ENCODE peak calls at places on chromosomes 1 and 21, in eight cellular contexts. P is MM.1S, H is neural progenitor cell, Y is H9, R is IMR-90, D is astrocyte, A is H1, K is Karpas-422. F is an unnamed sample.

GRCh38 chr1:53165408-53165961 is 23.0 kb upstream of the SLC1A7 start:
- DNase-seq in A (no peak), D (no peak), K (no peak), P (no peak), H (no peak), Y (no peak), R (no peak), F (no peak)

GRCh38 chr1:150875197-150876110 is 945 bp downstream of the ARNT start:
- DNase-seq in Y (no peak), K (no peak), D (no peak), A (no peak), R (no peak), H (no peak), P (no peak), F (no peak)

GRCh38 chr1:27725374-27726172 is at the start of gene FAM76A:
- DNase-seq in R (peak; percentile 99), D (peak; percentile 95), A (peak; percentile 99), K (peak; percentile 100), P (peak; percentile 99), H (peak; percentile 100), Y (peak; percentile 99), F (peak; percentile 99)

GRCh38 chr1:119631433-119632102 is 16.5 kb downstream of the ZNF697 start:
- DNase-seq in D (peak; percentile 68), H (peak; percentile 18), K (no peak), P (no peak), A (no peak), Y (peak; percentile 68), R (peak; percentile 72), F (peak; percentile 42)

GRCh38 chr1:20279507-20279906 is 11.2 kb upstream of the VWA5B1 start:
- DNase-seq in H (no peak), P (no peak), K (no peak), D (peak; percentile 83), A (no peak), R (peak; percentile 60), Y (no peak), F (peak; percentile 64)

GRCh38 chr1:26539722-26540121 is 10.2 kb downstream of the RPS6KA1 start:
- DNase-seq in A (no peak), H (no peak), K (no peak), P (no peak), Y (peak; percentile 24), R (peak; percentile 32), D (no peak), F (no peak)

GRCh38 chr1:59718064-59718988 is 96.4 kb upstream of the HOOK1 start:
- DNase-seq in H (peak; percentile 31), P (peak; percentile 15), D (no peak), Y (no peak), K (peak; percentile 61), A (no peak), R (no peak), F (peak; percentile 75)

GRCh38 chr1:59061876-59062275 is 235.0 kb upstream of the FGGY start:
- DNase-seq in D (peak; percentile 90), A (no peak), Y (no peak), H (no peak), P (no peak), R (peak; percentile 90), K (no peak), F (peak; percentile 46)

GRCh38 chr1:5599541-5599940 is 392.7 kb downstream of the NPHP4 start:
- DNase-seq in H (no peak), Y (peak; percentile 17), P (no peak), A (no peak), D (no peak), R (no peak), K (no peak), F (no peak)

DNA sequence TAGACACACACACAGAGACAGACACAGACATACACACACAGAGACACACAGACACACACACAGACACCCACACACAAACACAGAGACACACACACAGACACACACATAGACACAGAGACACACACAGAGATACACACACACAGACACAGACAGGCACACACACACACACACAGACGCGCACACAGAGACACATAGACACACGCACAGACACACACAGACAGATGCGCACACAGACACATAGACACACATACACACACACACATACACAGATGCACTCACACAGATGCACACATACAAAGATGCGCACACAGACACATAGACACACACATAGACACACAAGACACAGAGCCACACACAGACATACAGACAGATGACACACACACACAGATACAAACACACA is 16.0 kb downstream of the KIF21B start:
- DNase-seq in H (no peak), P (no peak), A (no peak), Y (no peak), D (no peak), K (no peak), R (no peak), F (no peak)
- H4K20me1 ChIP-seq in H (peaks cover 16% of the 10 kb centered on the region), P (peaks cover 4% of the 10 kb centered on the region), A (peaks cover 6% of the 10 kb centered on the region), Y (no peaks in the 10 kb centered on the region), D (peaks cover 5% of the 10 kb centered on the region), K (no peaks in the 10 kb centered on the region), R (no peaks in the 10 kb centered on the region), F (no peaks in the 10 kb centered on the region)

GRCh38 chr21:25189497-25189896 is 417.8 kb downstream of the MRPL39 start:
- DNase-seq in D (no peak), H (no peak), A (no peak), R (no peak), P (no peak), Y (no peak), K (no peak), F (no peak)

GRCh38 chr21:25188639-25189038 is 418.6 kb downstream of the MRPL39 start:
- DNase-seq in D (no peak), R (no peak), P (no peak), A (no peak), K (no peak), Y (no peak), H (no peak), F (no peak)

GRCh38 chr21:25186278-25186677 is 421.0 kb downstream of the MRPL39 start:
- DNase-seq in H (no peak), P (no peak), A (no peak), K (peak; percentile 70), D (no peak), Y (no peak), R (no peak), F (no peak)

GRCh38 chr21:25191141-25191540 is 416.1 kb downstream of the MRPL39 start:
- DNase-seq in Y (no peak), K (no peak), A (no peak), R (no peak), H (no peak), P (no peak), D (no peak), F (peak; percentile 38)
- H4K20me1 ChIP-seq in Y (no peaks in the 10 kb centered on the region), K (no peaks in the 10 kb centered on the region), A (no peaks in the 10 kb centered on the region), R (no peaks in the 10 kb centered on the region), H (no peaks in the 10 kb centered on the region), P (no peaks in the 10 kb centered on the region), D (no peaks in the 10 kb centered on the region), F (no peaks in the 10 kb centered on the region)

DNA sequence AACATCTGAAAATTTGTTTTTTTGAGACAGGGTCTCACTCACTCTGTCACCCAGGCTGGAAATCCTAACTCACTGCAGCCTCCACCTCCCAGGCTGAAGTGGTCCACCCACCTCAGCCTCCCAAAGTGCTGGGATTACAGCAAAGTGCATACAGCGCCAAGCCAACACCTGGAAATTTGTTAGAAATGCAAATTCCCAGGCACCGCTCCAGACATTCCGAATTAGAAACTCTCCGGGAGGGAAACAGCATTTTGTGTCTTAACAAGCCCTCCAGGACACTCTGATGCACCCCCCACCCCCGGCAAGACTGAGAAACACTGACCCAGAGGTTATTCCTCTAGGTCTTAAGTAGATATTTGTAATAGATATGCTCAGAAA is 49.1 kb downstream of the ARID4B start:
- DNase-seq in P (no peak), Y (no peak), D (no peak), R (no peak), H (peak; percentile 4), K (no peak), A (no peak), F (no peak)
- H4K20me1 ChIP-seq in P (peaks cover 19% of the 10 kb centered on the region), Y (no peaks in the 10 kb centered on the region), D (peaks cover 89% of the 10 kb centered on the region), R (peaks cover 76% of the 10 kb centered on the region), H (peaks cover 89% of the 10 kb centered on the region), K (no peaks in the 10 kb centered on the region), A (peaks cover 18% of the 10 kb centered on the region), F (no peaks in the 10 kb centered on the region)

GRCh38 chr1:54272772-54273091 is 72.8 kb downstream of the MRPL37 start:
- DNase-seq in Y (no peak), D (no peak), R (no peak), P (no peak), A (no peak), H (no peak), K (no peak), F (no peak)

GRCh38 chr1:54272134-54272533 is 72.2 kb downstream of the MRPL37 start:
- DNase-seq in D (peak; percentile 26), Y (no peak), R (no peak), A (no peak), K (no peak), P (no peak), H (no peak), F (no peak)

GRCh38 chr1:54273837-54274192 is 73.8 kb downstream of the MRPL37 start:
- DNase-seq in R (no peak), Y (peak; percentile 55), P (no peak), K (no peak), A (no peak), D (no peak), H (peak; percentile 75), F (no peak)

GRCh38 chr1:54274448-54274847 is 74.5 kb downstream of the MRPL37 start:
- DNase-seq in Y (no peak), H (peak; percentile 31), P (no peak), R (no peak), K (no peak), A (no peak), D (no peak), F (no peak)

GRCh38 chr1:54273092-54273836 is 73.3 kb downstream of the MRPL37 start:
- DNase-seq in R (peak; percentile 93), A (no peak), Y (peak; percentile 64), P (no peak), D (peak; percentile 90), K (peak; percentile 89), H (peak; percentile 84), F (no peak)
- H4K20me1 ChIP-seq in R (peaks cover 8% of the 10 kb centered on the region), A (peaks cover 18% of the 10 kb centered on the region), Y (no peaks in the 10 kb centered on the region), P (no peaks in the 10 kb centered on the region), D (peaks cover 58% of the 10 kb centered on the region), K (peaks cover 3% of the 10 kb centered on the region), H (peaks cover 100% of the 10 kb centered on the region), F (no peaks in the 10 kb centered on the region)

GRCh38 chr1:154222918-154223317 is 2.2 kb downstream of the UBAP2L start:
- DNase-seq in A (no peak), R (no peak), H (no peak), P (no peak), D (no peak), Y (no peak), K (no peak), F (no peak)

GRCh38 chr1:154222518-154222917 is 1.8 kb downstream of the UBAP2L start:
- DNase-seq in R (no peak), H (no peak), K (no peak), Y (no peak), P (no peak), D (no peak), A (no peak), F (no peak)

GRCh38 chr1:154220970-154221814 is 437 bp downstream of the UBAP2L start:
- DNase-seq in R (peak; percentile 30), D (no peak), Y (peak; percentile 41), K (peak; percentile 85), H (peak; percentile 75), P (peak; percentile 73), A (no peak), F (peak; percentile 28)

GRCh38 chr1:154221815-154222081 is 993 bp downstream of the UBAP2L start:
- DNase-seq in P (peak; percentile 50), A (no peak), K (no peak), R (peak; percentile 87), D (peak; percentile 78), H (no peak), Y (no peak), F (peak; percentile 29)

GRCh38 chr1:154225370-154225769 is 4.6 kb downstream of the UBAP2L start:
- DNase-seq in R (no peak), Y (no peak), H (no peak), K (no peak), A (no peak), P (no peak), D (no peak), F (no peak)
- H4K20me1 ChIP-seq in R (peaks cover 60% of the 10 kb centered on the region), Y (no peaks in the 10 kb centered on the region), H (peaks cover 74% of the 10 kb centered on the region), K (peaks cover 18% of the 10 kb centered on the region), A (peaks cover 7% of the 10 kb centered on the region), P (peaks cover 29% of the 10 kb centered on the region), D (peaks cover 85% of the 10 kb centered on the region), F (peaks cover 42% of the 10 kb centered on the region)

F was measured in PC-3.